ENCODE peak calls at places on chromosome 5, in five cellular contexts. A is HL-60, D is neural crest cell, E is mesothelial cell of epicardium, N is GM12878. X is an unnamed sample.

GRCh38 chr5:136043551-136043950 is 14.8 kb downstream of the TGFBI start:
- DNase-seq in A (no peak), D (no peak), E (no peak), N (no peak), X (no peak)

GRCh38 chr5:139787568-139788293 is 7.9 kb upstream of the PSD2 start:
- DNase-seq in A (no peak), D (peak; percentile 99), E (peak; percentile 83), N (peak; percentile 26), X (peak; percentile 97)

GRCh38 chr5:124889522-124889828 is 143.0 kb upstream of the ZNF608 start:
- DNase-seq in A (no peak), D (no peak), E (no peak), N (no peak), X (no peak)

GRCh38 chr5:119022017-119022745 is 33.8 kb upstream of the DTWD2 start:
- DNase-seq in A (no peak), D (no peak), E (no peak), N (no peak), X (no peak)

GRCh38 chr5:162067138-162067537 is 435 bp upstream of the GABRG2 start:
- DNase-seq in A (no peak), D (no peak), E (no peak), N (no peak), X (no peak)

GRCh38 chr5:172506921-172507320 is 52.6 kb upstream of the SH3PXD2B start:
- DNase-seq in A (no peak), D (no peak), E (no peak), N (no peak), X (peak; percentile 51)

GRCh38 chr5:172035039-172035438 is 28.6 kb upstream of the FBXW11 start:
- DNase-seq in A (no peak), D (no peak), E (no peak), N (peak; percentile 33), X (no peak)

GRCh38 chr5:55232194-55232984 is 1.0 kb downstream of the CCNO start:
- DNase-seq in A (no peak), D (peak; percentile 16), E (no peak), N (no peak), X (no peak)

GRCh38 chr5:34563951-34564705 is 92.0 kb upstream of the RAI14 start:
- DNase-seq in A (no peak), D (no peak), E (no peak), N (no peak), X (no peak)

GRCh38 chr5:173010547-173011464 is 27.2 kb downstream of the ATP6V0E1 start:
- DNase-seq in A (no peak), D (peak; percentile 24), E (no peak), N (no peak), X (no peak)

GRCh38 chr5:151617841-151618710 is 26.9 kb upstream of the FAT2 start:
- DNase-seq in A (no peak), D (no peak), E (no peak), N (no peak), X (no peak)

GRCh38 chr5:172911628-172911880 is 47.7 kb upstream of the RPL26L1 start:
- DNase-seq in A (no peak), D (no peak), E (no peak), N (no peak), X (no peak)

GRCh38 chr5:179533024-179533423 is 17.3 kb upstream of the RUFY1 start:
- DNase-seq in A (no peak), D (no peak), E (no peak), N (no peak), X (no peak)

GRCh38 chr5:179526978-179527377 is 23.4 kb upstream of the RUFY1 start:
- DNase-seq in A (no peak), D (no peak), E (no peak), N (no peak), X (no peak)

GRCh38 chr5:179533907-179534306 is 16.4 kb upstream of the RUFY1 start:
- DNase-seq in A (no peak), D (no peak), E (no peak), N (no peak), X (no peak)

GRCh38 chr5:179534431-179534830 is 15.9 kb upstream of the RUFY1 start:
- DNase-seq in A (no peak), D (no peak), E (no peak), N (no peak), X (no peak)

GRCh38 chr5:179530069-179530998 is 20.0 kb upstream of the RUFY1 start:
- DNase-seq in A (no peak), D (peak; percentile 51), E (peak; percentile 47), N (no peak), X (no peak)
- TF ChIP-seq CTCF in A (no peak), D (no peak), E (no peak), N (peak; percentile 19), X (peak; percentile 21)

GRCh38 chr5:180790020-180790419 is 12.6 kb downstream of the MGAT1 start:
- DNase-seq in A (no peak), D (no peak), E (no peak), N (no peak), X (no peak)
- TF ChIP-seq CTCF in A (peak; percentile 2), D (peak; percentile 18), E (no peak), N (no peak), X (no peak)

GRCh38 chr5:102638912-102639652 is 116.0 kb upstream of the PAM start:
- DNase-seq in A (no peak), D (no peak), E (no peak), N (no peak), X (no peak)
- TF ChIP-seq CTCF in A (no peak), D (no peak), E (no peak), N (no peak), X (no peak)

GRCh38 chr5:129400395-129400983 is 59.6 kb upstream of the ADAMTS19 start:
- DNase-seq in A (no peak), D (no peak), E (no peak), N (no peak), X (no peak)
- TF ChIP-seq CTCF in A (no peak), D (peak; percentile 57), E (peak; percentile 37), N (no peak), X (peak; percentile 57)

DNA sequence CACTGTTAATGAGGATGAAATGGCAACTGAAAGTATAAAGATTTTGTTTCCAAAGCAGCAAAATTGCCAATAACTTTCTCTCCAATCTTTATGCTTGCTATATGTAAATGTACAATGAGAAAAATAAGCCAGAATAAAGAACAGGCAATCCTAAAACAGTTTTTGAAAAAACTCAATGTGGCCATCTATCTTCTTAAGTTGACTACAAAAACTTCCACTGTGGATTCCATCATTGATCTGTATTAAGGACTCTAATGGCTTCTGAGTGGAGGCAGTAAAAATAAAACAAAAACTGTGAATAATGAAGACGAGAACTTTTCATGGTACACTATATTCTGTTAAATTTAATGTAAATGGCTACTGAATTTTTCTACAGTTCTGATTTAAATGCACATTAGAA is 382.9 kb downstream of the TMEM232 start:
- DNase-seq in A (no peak), D (no peak), E (no peak), N (no peak), X (no peak)
- TF ChIP-seq CTCF in A (no peak), D (peak; percentile 31), E (no peak), N (peak; percentile 8), X (peak; percentile 50)

DNA sequence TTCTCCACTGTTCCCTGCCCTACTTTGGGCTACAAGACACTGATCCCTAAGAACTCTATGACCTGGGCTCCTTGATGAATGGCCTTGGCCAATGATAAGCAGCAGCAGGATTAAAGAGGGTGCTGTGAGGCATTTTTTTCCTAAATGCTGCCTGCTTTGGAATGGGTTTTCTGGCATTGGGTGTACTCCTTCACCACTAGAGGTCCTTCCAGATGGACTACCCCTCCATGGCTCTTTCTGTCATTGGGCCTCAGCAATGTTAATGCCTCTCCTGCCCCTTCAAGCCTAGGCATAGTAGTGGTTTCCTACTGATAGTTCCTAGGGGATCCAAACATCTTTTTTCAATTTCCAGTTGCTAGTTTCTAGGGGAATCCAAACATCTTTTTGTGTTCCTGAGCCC is 319.3 kb upstream of the RPS23 start:
- DNase-seq in A (no peak), D (no peak), E (no peak), N (no peak), X (no peak)
- TF ChIP-seq CTCF in A (no peak), D (peak; percentile 24), E (no peak), N (peak; percentile 30), X (peak; percentile 27)

GRCh38 chr5:21823588-21823987 is 1029.6 kb downstream of the CDH12 start:
- DNase-seq in A (no peak), D (no peak), E (no peak), N (no peak), X (no peak)

GRCh38 chr5:21820527-21820926 is 1032.6 kb downstream of the CDH12 start:
- DNase-seq in A (no peak), D (no peak), E (no peak), N (no peak), X (no peak)

GRCh38 chr5:21823076-21823574 is 1030.0 kb downstream of the CDH12 start:
- DNase-seq in A (no peak), D (no peak), E (no peak), N (no peak), X (no peak)

GRCh38 chr5:21817668-21818419 is 1035.3 kb downstream of the CDH12 start:
- DNase-seq in A (no peak), D (no peak), E (no peak), N (no peak), X (no peak)
- TF ChIP-seq CTCF in A (no peak), D (peak; percentile 68), E (peak; percentile 83), N (no peak), X (peak; percentile 74)